ENCODE peak calls at places on chromosomes 1 and 21, in six cellular contexts. One of them, this sample, is unnamed.

GRCh38 chr21:46114963-46115362 is 17.1 kb downstream of the COL6A2 start:
- DNase-seq in activated T-cell treated with anti-CD3 and anti-CD28 coated beads for 1 hour: no peak
- DNase-seq in activated gamma-delta T cell treated with anti-CD3 and anti-CD28 coated beads, Interleukin-2, amount 50 U/mL, for 16 hours: no peak
- DNase-seq in stimulated activated CD4-positive, alpha-beta T cell treated with anti-CD3 and anti-CD28 coated beads, Interleukin-15, amount 100 ng/mL, for 24 hours: no peak
- DNase-seq in astrocyte: no peak
- DNase-seq in fibroblast of mammary gland: peak; percentile 38
- DNase-seq in this sample: no peak

GRCh38 chr1:99465176-99465900 is 180.6 kb upstream of the PALMD start:
- DNase-seq in activated gamma-delta T cell treated with anti-CD3 and anti-CD28 coated beads, Interleukin-2, amount 50 U/mL, for 16 hours: no peak
- DNase-seq in fibroblast of mammary gland: peak; percentile 96
- DNase-seq in stimulated activated CD4-positive, alpha-beta T cell treated with anti-CD3 and anti-CD28 coated beads, Interleukin-15, amount 100 ng/mL, for 24 hours: no peak
- DNase-seq in astrocyte: peak; percentile 92
- DNase-seq in activated T-cell treated with anti-CD3 and anti-CD28 coated beads for 1 hour: no peak
- DNase-seq in this sample: no peak

GRCh38 chr1:182317489-182318180 is 74.0 kb downstream of the GLUL start:
- DNase-seq in astrocyte: no peak
- DNase-seq in fibroblast of mammary gland: no peak
- DNase-seq in stimulated activated CD4-positive, alpha-beta T cell treated with anti-CD3 and anti-CD28 coated beads, Interleukin-15, amount 100 ng/mL, for 24 hours: no peak
- DNase-seq in activated T-cell treated with anti-CD3 and anti-CD28 coated beads for 1 hour: no peak
- DNase-seq in activated gamma-delta T cell treated with anti-CD3 and anti-CD28 coated beads, Interleukin-2, amount 50 U/mL, for 16 hours: no peak
- DNase-seq in this sample: no peak

GRCh38 chr1:182890927-182891610 is 51.9 kb downstream of the DHX9 start:
- DNase-seq in activated gamma-delta T cell treated with anti-CD3 and anti-CD28 coated beads, Interleukin-2, amount 50 U/mL, for 16 hours: no peak
- DNase-seq in astrocyte: no peak
- DNase-seq in fibroblast of mammary gland: no peak
- DNase-seq in stimulated activated CD4-positive, alpha-beta T cell treated with anti-CD3 and anti-CD28 coated beads, Interleukin-15, amount 100 ng/mL, for 24 hours: no peak
- DNase-seq in activated T-cell treated with anti-CD3 and anti-CD28 coated beads for 1 hour: no peak
- DNase-seq in this sample: peak; percentile 15

GRCh38 chr1:37930246-37931142 is 16.4 kb downstream of the INPP5B start:
- DNase-seq in activated T-cell treated with anti-CD3 and anti-CD28 coated beads for 1 hour: no peak
- DNase-seq in fibroblast of mammary gland: no peak
- DNase-seq in astrocyte: no peak
- DNase-seq in stimulated activated CD4-positive, alpha-beta T cell treated with anti-CD3 and anti-CD28 coated beads, Interleukin-15, amount 100 ng/mL, for 24 hours: peak; percentile 58
- DNase-seq in activated gamma-delta T cell treated with anti-CD3 and anti-CD28 coated beads, Interleukin-2, amount 50 U/mL, for 16 hours: peak; percentile 33
- DNase-seq in this sample: peak; percentile 76

GRCh38 chr1:153742411-153743142 is 14.7 kb downstream of the INTS3 start:
- DNase-seq in activated T-cell treated with anti-CD3 and anti-CD28 coated beads for 1 hour: no peak
- DNase-seq in astrocyte: peak; percentile 89
- DNase-seq in fibroblast of mammary gland: peak; percentile 87
- DNase-seq in activated gamma-delta T cell treated with anti-CD3 and anti-CD28 coated beads, Interleukin-2, amount 50 U/mL, for 16 hours: no peak
- DNase-seq in stimulated activated CD4-positive, alpha-beta T cell treated with anti-CD3 and anti-CD28 coated beads, Interleukin-15, amount 100 ng/mL, for 24 hours: peak; percentile 9
- DNase-seq in this sample: no peak

GRCh38 chr1:47280142-47280541 is 33.8 kb downstream of the STIL start:
- DNase-seq in astrocyte: no peak
- DNase-seq in activated T-cell treated with anti-CD3 and anti-CD28 coated beads for 1 hour: no peak
- DNase-seq in fibroblast of mammary gland: peak; percentile 60
- DNase-seq in stimulated activated CD4-positive, alpha-beta T cell treated with anti-CD3 and anti-CD28 coated beads, Interleukin-15, amount 100 ng/mL, for 24 hours: no peak
- DNase-seq in activated gamma-delta T cell treated with anti-CD3 and anti-CD28 coated beads, Interleukin-2, amount 50 U/mL, for 16 hours: no peak
- DNase-seq in this sample: peak; percentile 60

GRCh38 chr1:212638419-212639151 is 30.0 kb downstream of the ATF3 start:
- DNase-seq in fibroblast of mammary gland: peak; percentile 74
- DNase-seq in activated T-cell treated with anti-CD3 and anti-CD28 coated beads for 1 hour: no peak
- DNase-seq in activated gamma-delta T cell treated with anti-CD3 and anti-CD28 coated beads, Interleukin-2, amount 50 U/mL, for 16 hours: no peak
- DNase-seq in astrocyte: peak; percentile 82
- DNase-seq in stimulated activated CD4-positive, alpha-beta T cell treated with anti-CD3 and anti-CD28 coated beads, Interleukin-15, amount 100 ng/mL, for 24 hours: no peak
- DNase-seq in this sample: no peak

GRCh38 chr1:1429671-1430073 is 5.8 kb upstream of the VWA1 start:
- DNase-seq in astrocyte: no peak
- DNase-seq in stimulated activated CD4-positive, alpha-beta T cell treated with anti-CD3 and anti-CD28 coated beads, Interleukin-15, amount 100 ng/mL, for 24 hours: no peak
- DNase-seq in activated T-cell treated with anti-CD3 and anti-CD28 coated beads for 1 hour: no peak
- DNase-seq in activated gamma-delta T cell treated with anti-CD3 and anti-CD28 coated beads, Interleukin-2, amount 50 U/mL, for 16 hours: no peak
- DNase-seq in fibroblast of mammary gland: no peak
- DNase-seq in this sample: no peak

GRCh38 chr1:30719406-30720270 is 3.7 kb downstream of the MATN1 start:
- DNase-seq in activated gamma-delta T cell treated with anti-CD3 and anti-CD28 coated beads, Interleukin-2, amount 50 U/mL, for 16 hours: no peak
- DNase-seq in stimulated activated CD4-positive, alpha-beta T cell treated with anti-CD3 and anti-CD28 coated beads, Interleukin-15, amount 100 ng/mL, for 24 hours: no peak
- DNase-seq in fibroblast of mammary gland: peak; percentile 49
- DNase-seq in activated T-cell treated with anti-CD3 and anti-CD28 coated beads for 1 hour: no peak
- DNase-seq in astrocyte: peak; percentile 26
- DNase-seq in this sample: no peak

GRCh38 chr1:24535021-24535424 is 20.9 kb upstream of the NCMAP start:
- DNase-seq in activated T-cell treated with anti-CD3 and anti-CD28 coated beads for 1 hour: peak; percentile 57
- DNase-seq in fibroblast of mammary gland: no peak
- DNase-seq in stimulated activated CD4-positive, alpha-beta T cell treated with anti-CD3 and anti-CD28 coated beads, Interleukin-15, amount 100 ng/mL, for 24 hours: peak; percentile 80
- DNase-seq in astrocyte: no peak
- DNase-seq in activated gamma-delta T cell treated with anti-CD3 and anti-CD28 coated beads, Interleukin-2, amount 50 U/mL, for 16 hours: peak; percentile 63
- DNase-seq in this sample: no peak

GRCh38 chr1:15956150-15956549 is 19.8 kb downstream of the ZBTB17 start:
- DNase-seq in activated gamma-delta T cell treated with anti-CD3 and anti-CD28 coated beads, Interleukin-2, amount 50 U/mL, for 16 hours: no peak
- DNase-seq in fibroblast of mammary gland: peak; percentile 43
- DNase-seq in astrocyte: peak; percentile 62
- DNase-seq in activated T-cell treated with anti-CD3 and anti-CD28 coated beads for 1 hour: no peak
- DNase-seq in stimulated activated CD4-positive, alpha-beta T cell treated with anti-CD3 and anti-CD28 coated beads, Interleukin-15, amount 100 ng/mL, for 24 hours: no peak
- DNase-seq in this sample: no peak

GRCh38 chr21:44881586-44881939 is 8.1 kb upstream of the PTTG1IP start:
- DNase-seq in astrocyte: no peak
- DNase-seq in fibroblast of mammary gland: no peak
- DNase-seq in stimulated activated CD4-positive, alpha-beta T cell treated with anti-CD3 and anti-CD28 coated beads, Interleukin-15, amount 100 ng/mL, for 24 hours: no peak
- DNase-seq in activated T-cell treated with anti-CD3 and anti-CD28 coated beads for 1 hour: no peak
- DNase-seq in activated gamma-delta T cell treated with anti-CD3 and anti-CD28 coated beads, Interleukin-2, amount 50 U/mL, for 16 hours: no peak
- DNase-seq in this sample: no peak

GRCh38 chr1:46488343-46489168 is 1.1 kb upstream of the DMBX1 start:
- DNase-seq in activated T-cell treated with anti-CD3 and anti-CD28 coated beads for 1 hour: no peak
- DNase-seq in activated gamma-delta T cell treated with anti-CD3 and anti-CD28 coated beads, Interleukin-2, amount 50 U/mL, for 16 hours: no peak
- DNase-seq in astrocyte: peak; percentile 8
- DNase-seq in fibroblast of mammary gland: peak; percentile 49
- DNase-seq in stimulated activated CD4-positive, alpha-beta T cell treated with anti-CD3 and anti-CD28 coated beads, Interleukin-15, amount 100 ng/mL, for 24 hours: peak; percentile 27
- DNase-seq in this sample: no peak

GRCh38 chr1:19504796-19505693 is 19.7 kb upstream of the CAPZB start:
- DNase-seq in stimulated activated CD4-positive, alpha-beta T cell treated with anti-CD3 and anti-CD28 coated beads, Interleukin-15, amount 100 ng/mL, for 24 hours: no peak
- DNase-seq in astrocyte: peak; percentile 96
- DNase-seq in fibroblast of mammary gland: peak; percentile 92
- DNase-seq in activated T-cell treated with anti-CD3 and anti-CD28 coated beads for 1 hour: no peak
- DNase-seq in activated gamma-delta T cell treated with anti-CD3 and anti-CD28 coated beads, Interleukin-2, amount 50 U/mL, for 16 hours: no peak
- DNase-seq in this sample: no peak

GRCh38 chr1:64469121-64469520 is 808 bp upstream of the CACHD1 start:
- DNase-seq in activated gamma-delta T cell treated with anti-CD3 and anti-CD28 coated beads, Interleukin-2, amount 50 U/mL, for 16 hours: no peak
- DNase-seq in stimulated activated CD4-positive, alpha-beta T cell treated with anti-CD3 and anti-CD28 coated beads, Interleukin-15, amount 100 ng/mL, for 24 hours: no peak
- DNase-seq in fibroblast of mammary gland: no peak
- DNase-seq in activated T-cell treated with anti-CD3 and anti-CD28 coated beads for 1 hour: no peak
- DNase-seq in astrocyte: no peak
- DNase-seq in this sample: no peak

GRCh38 chr1:98035587-98035986 is 114.8 kb upstream of the DPYD start:
- DNase-seq in fibroblast of mammary gland: no peak
- DNase-seq in astrocyte: peak; percentile 60
- DNase-seq in activated T-cell treated with anti-CD3 and anti-CD28 coated beads for 1 hour: no peak
- DNase-seq in activated gamma-delta T cell treated with anti-CD3 and anti-CD28 coated beads, Interleukin-2, amount 50 U/mL, for 16 hours: no peak
- DNase-seq in stimulated activated CD4-positive, alpha-beta T cell treated with anti-CD3 and anti-CD28 coated beads, Interleukin-15, amount 100 ng/mL, for 24 hours: no peak
- DNase-seq in this sample: no peak

GRCh38 chr21:33543505-33544129 is 779 bp downstream of the SON start:
- DNase-seq in activated T-cell treated with anti-CD3 and anti-CD28 coated beads for 1 hour: no peak
- DNase-seq in fibroblast of mammary gland: peak; percentile 62
- DNase-seq in stimulated activated CD4-positive, alpha-beta T cell treated with anti-CD3 and anti-CD28 coated beads, Interleukin-15, amount 100 ng/mL, for 24 hours: peak; percentile 85
- DNase-seq in astrocyte: no peak
- DNase-seq in activated gamma-delta T cell treated with anti-CD3 and anti-CD28 coated beads, Interleukin-2, amount 50 U/mL, for 16 hours: peak; percentile 52
- DNase-seq in this sample: peak; percentile 63

GRCh38 chr1:58814251-58815068 is 30.6 kb upstream of the JUN start:
- DNase-seq in stimulated activated CD4-positive, alpha-beta T cell treated with anti-CD3 and anti-CD28 coated beads, Interleukin-15, amount 100 ng/mL, for 24 hours: no peak
- DNase-seq in astrocyte: peak; percentile 69
- DNase-seq in fibroblast of mammary gland: peak; percentile 30
- DNase-seq in activated T-cell treated with anti-CD3 and anti-CD28 coated beads for 1 hour: no peak
- DNase-seq in activated gamma-delta T cell treated with anti-CD3 and anti-CD28 coated beads, Interleukin-2, amount 50 U/mL, for 16 hours: no peak
- DNase-seq in this sample: peak; percentile 28